ENCODE peak calls at places on chromosome 10, in ten cellular contexts. M is DMS153; Y is mucosa of gallbladder; G is kidney; Z is stimulated activated CD8-positive, alpha-beta memory T cell treated with anti-CD3 and anti-CD28 coated beads, Interleukin-12 subunit alpha, Interleukin-12 subunit beta, amount 100 ng/mL, for 1 hour; D is HTR-8/SVneo; Q is ACHN; K is NCI-H748 treated with DMSO at 0.1 percent for 48 hours; X is NCI-H1417; W is breast epithelium. L is an unnamed sample.
A peak's percentile ranks its signal among the peaks of the same experiment; 100 is the strongest.

GRCh38 chr10:121753726-121754476 is 155.7 kb upstream of the FGFR2 start:
- DNase-seq in M (no peak), Y (no peak), G (no peak), Z (no peak), D (peak; percentile 17), Q (peak; percentile 46), K (no peak), X (no peak), W (no peak), L (no peak)

GRCh38 chr10:79245539-79246208 is 101.6 kb upstream of the PPIF start:
- DNase-seq in M (no peak), Y (no peak), G (no peak), Z (no peak), D (no peak), Q (no peak), K (no peak), X (no peak), W (no peak), L (no peak)

GRCh38 chr10:100551231-100551630 is 15.5 kb downstream of the HIF1AN start:
- DNase-seq in M (no peak), Y (no peak), G (no peak), Z (no peak), D (no peak), Q (no peak), K (no peak), X (no peak), W (no peak), L (no peak)

GRCh38 chr10:18523025-18523424 is 128.4 kb downstream of the NSUN6 start:
- DNase-seq in M (no peak), Y (no peak), G (no peak), Z (no peak), D (no peak), Q (no peak), K (no peak), X (no peak), W (no peak), L (no peak)

GRCh38 chr10:106424981-106425380 is 739.5 kb downstream of the SORCS1 start:
- DNase-seq in M (no peak), Y (no peak), G (no peak), Z (no peak), D (no peak), Q (no peak), K (no peak), X (no peak), W (no peak), L (no peak)

GRCh38 chr10:14219411-14219810 is 111.3 kb downstream of the FRMD4A start:
- DNase-seq in M (no peak), Y (no peak), G (no peak), Z (no peak), D (no peak), Q (no peak), K (no peak), X (no peak), W (no peak), L (no peak)

GRCh38 chr10:112307631-112308502 is 24.7 kb downstream of the TECTB start:
- DNase-seq in M (no peak), Y (peak; percentile 21), G (no peak), Z (no peak), D (peak; percentile 33), Q (peak; percentile 56), K (no peak), X (peak; percentile 3), W (no peak), L (peak; percentile 49)

GRCh38 chr10:1574719-1575118 is 162.6 kb downstream of the ADARB2 start:
- DNase-seq in M (no peak), Y (no peak), G (no peak), Z (no peak), D (no peak), Q (no peak), K (no peak), X (no peak), W (no peak), L (no peak)

GRCh38 chr10:17910144-17910789 is 41.5 kb upstream of the SLC39A12 start:
- DNase-seq in M (no peak), Y (peak; percentile 18), G (no peak), Z (no peak), D (peak; percentile 38), Q (peak; percentile 59), K (peak; percentile 52), X (peak; percentile 11), W (no peak), L (peak; percentile 23)

GRCh38 chr10:111551001-111551400 is 474.2 kb downstream of the ADRA2A start:
- DNase-seq in M (no peak), Y (no peak), G (no peak), Z (no peak), D (no peak), Q (no peak), K (no peak), X (no peak), W (no peak), L (no peak)

GRCh38 chr10:4243651-4244050 is 458.6 kb upstream of the KLF6 start:
- DNase-seq in M (no peak), Y (no peak), G (no peak), Z (no peak), D (peak; percentile 45), Q (peak; percentile 84), K (no peak), X (no peak), W (no peak), L (no peak)

GRCh38 chr10:103584216-103585010 is 90.9 kb downstream of the NEURL1 start:
- DNase-seq in M (no peak), Y (no peak), G (no peak), Z (peak; percentile 32), D (no peak), Q (no peak), K (no peak), X (no peak), W (no peak), L (peak; percentile 80)

GRCh38 chr10:10818082-10818481 is 199.6 kb upstream of the CELF2 start:
- DNase-seq in M (no peak), Y (no peak), G (no peak), Z (no peak), D (no peak), Q (no peak), K (no peak), X (no peak), W (no peak), L (no peak)

GRCh38 chr10:6062101-6062771 is at the start of gene IL2RA:
- DNase-seq in M (no peak), Y (no peak), G (no peak), Z (no peak), D (no peak), Q (no peak), K (no peak), X (no peak), W (no peak), L (peak; percentile 73)

GRCh38 chr10:3766046-3766761 is 18.8 kb downstream of the KLF6 start:
- DNase-seq in M (peak; percentile 4), Y (no peak), G (no peak), Z (no peak), D (no peak), Q (peak; percentile 18), K (no peak), X (peak; percentile 14), W (no peak), L (no peak)

GRCh38 chr10:45198596-45199379 is 116.6 kb downstream of the OR13A1 start:
- DNase-seq in M (no peak), Y (no peak), G (peak; percentile 52), Z (no peak), D (no peak), Q (no peak), K (no peak), X (no peak), W (no peak), L (no peak)

GRCh38 chr10:72483452-72483851 is 128.7 kb upstream of the DNAJB12 start:
- DNase-seq in M (no peak), Y (no peak), G (no peak), Z (no peak), D (no peak), Q (no peak), K (no peak), X (no peak), W (no peak), L (no peak)

GRCh38 chr10:48306265-48306869 is at the start of gene MAPK8:
- DNase-seq in M (peak; percentile 93), Y (peak; percentile 93), G (peak; percentile 98), Z (peak; percentile 82), D (peak; percentile 93), Q (peak; percentile 93), K (peak; percentile 69), X (peak; percentile 94), W (peak; percentile 79), L (peak; percentile 91)

GRCh38 chr10:118737594-118738302 is 17.0 kb downstream of the CACUL1 start:
- DNase-seq in M (no peak), Y (no peak), G (no peak), Z (no peak), D (no peak), Q (no peak), K (no peak), X (no peak), W (no peak), L (no peak)

GRCh38 chr10:110363572-110364411 is 59.1 kb upstream of the SMNDC1 start:
- DNase-seq in M (no peak), Y (peak; percentile 51), G (no peak), Z (no peak), D (no peak), Q (no peak), K (no peak), X (peak; percentile 4), W (peak; percentile 41), L (no peak)

GRCh38 chr10:43057231-43057711 is 19.6 kb upstream of the RET start:
- DNase-seq in M (no peak), Y (no peak), G (peak; percentile 27), Z (no peak), D (no peak), Q (no peak), K (no peak), X (no peak), W (no peak), L (no peak)

GRCh38 chr10:43225004-43225786 is 41.7 kb downstream of the RASGEF1A start:
- DNase-seq in M (no peak), Y (no peak), G (peak; percentile 44), Z (no peak), D (no peak), Q (no peak), K (no peak), X (no peak), W (no peak), L (no peak)

GRCh38 chr10:127462643-127463295 is 86.3 kb upstream of the NPS start:
- DNase-seq in M (peak; percentile 93), Y (no peak), G (no peak), Z (no peak), D (no peak), Q (no peak), K (peak; percentile 85), X (no peak), W (no peak), L (no peak)

GRCh38 chr10:29811751-29812427 is 177.1 kb upstream of the SVIL start:
- DNase-seq in M (no peak), Y (peak; percentile 63), G (no peak), Z (no peak), D (peak; percentile 33), Q (no peak), K (no peak), X (no peak), W (peak; percentile 55), L (peak; percentile 30)

GRCh38 chr10:50152792-50153272 is 85.1 kb downstream of the WASHC2A start:
- DNase-seq in M (peak; percentile 16), Y (no peak), G (peak; percentile 73), Z (no peak), D (no peak), Q (no peak), K (no peak), X (peak; percentile 38), W (no peak), L (no peak)

GRCh38 chr10:63208981-63209380 is 75.9 kb downstream of the NRBF2 start:
- DNase-seq in M (no peak), Y (no peak), G (no peak), Z (no peak), D (peak; percentile 28), Q (no peak), K (no peak), X (no peak), W (no peak), L (no peak)

GRCh38 chr10:77357611-77358010 is 280.0 kb downstream of the KCNMA1 start:
- DNase-seq in M (no peak), Y (no peak), G (no peak), Z (no peak), D (peak; percentile 57), Q (peak; percentile 66), K (no peak), X (no peak), W (no peak), L (no peak)

GRCh38 chr10:86189891-86190290 is 176.7 kb downstream of the GRID1 start:
- DNase-seq in M (no peak), Y (no peak), G (no peak), Z (no peak), D (no peak), Q (no peak), K (no peak), X (no peak), W (no peak), L (no peak)

L was measured in activated CD8-positive, alpha-beta T cell treated with anti-CD3 and anti-CD28 coated beads, Interleukin-2, amount 10 ng/mL, durations not matched to agents 7 days and 5 days.